ENCODE peak calls at places on chromosomes 6 and 20, in five cellular contexts. W is A549, X is left lung, Y is adrenal gland, I is hepatocyte. K is an unnamed sample.

GRCh38 chr20:52379723-52380336 is 188.3 kb upstream of the ZFP64 start:
- DNase-seq in W (peak; percentile 33), X (peak; percentile 63), Y (peak; percentile 64), I (peak; percentile 37), K (peak; percentile 31)

GRCh38 chr6:18277181-18278006 is 13.1 kb upstream of the DEK start:
- DNase-seq in W (no peak), X (peak; percentile 77), Y (no peak), I (no peak), K (no peak)

GRCh38 chr20:39623584-39624234 is 661.6 kb downstream of the DHX35 start:
- DNase-seq in W (no peak), X (no peak), Y (peak; percentile 19), I (no peak), K (no peak)

GRCh38 chr6:156686940-156687874 is 90.0 kb upstream of the ARID1B start:
- DNase-seq in W (peak; percentile 56), X (peak; percentile 95), Y (peak; percentile 92), I (peak; percentile 95), K (peak; percentile 73)

GRCh38 chr6:124441430-124441829 is 520.8 kb upstream of the RNF217 start:
- DNase-seq in W (no peak), X (no peak), Y (no peak), I (no peak), K (no peak)

GRCh38 chr6:37190159-37190535 is 20.2 kb downstream of the PIM1 start:
- DNase-seq in W (no peak), X (no peak), Y (no peak), I (no peak), K (no peak)

GRCh38 chr6:93721386-93722048 is 302.2 kb upstream of the EPHA7 start:
- DNase-seq in W (no peak), X (no peak), Y (no peak), I (peak; percentile 37), K (no peak)

GRCh38 chr6:124854338-124854922 is 107.8 kb upstream of the RNF217 start:
- DNase-seq in W (no peak), X (no peak), Y (no peak), I (no peak), K (no peak)

GRCh38 chr6:22906091-22906549 is 336.8 kb downstream of the HDGFL1 start:
- DNase-seq in W (peak; percentile 4), X (no peak), Y (no peak), I (peak; percentile 44), K (no peak)

GRCh38 chr6:141167945-141168344 is 964.8 kb upstream of the GJE1 start:
- DNase-seq in W (no peak), X (peak; percentile 72), Y (no peak), I (no peak), K (no peak)

GRCh38 chr6:164378330-164378729 is 931.1 kb downstream of the C6orf118 start:
- DNase-seq in W (no peak), X (no peak), Y (no peak), I (no peak), K (no peak)

GRCh38 chr6:164379786-164380185 is 929.6 kb downstream of the C6orf118 start:
- DNase-seq in W (no peak), X (no peak), Y (no peak), I (no peak), K (no peak)

DNA sequence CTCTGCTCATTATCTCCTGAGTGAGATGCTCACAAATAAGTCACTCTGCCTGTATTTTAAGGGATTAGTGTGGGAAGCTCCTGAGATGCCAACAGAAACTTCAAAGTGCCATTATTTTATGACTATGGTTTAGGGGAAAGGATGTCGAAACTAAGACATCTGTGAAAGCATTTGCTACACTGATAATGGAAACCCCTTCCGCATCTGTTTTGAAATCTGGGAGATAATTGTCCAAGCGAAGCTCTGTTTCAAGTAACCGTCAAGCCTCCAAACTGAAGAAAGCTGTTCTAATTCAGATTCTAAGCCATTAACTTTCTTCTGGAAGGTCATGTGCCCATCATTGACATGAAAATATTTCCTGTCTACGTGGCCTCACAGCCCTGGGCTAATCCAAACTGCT is 932.1 kb downstream of the C6orf118 start:
- DNase-seq in W (no peak), X (no peak), Y (no peak), I (no peak), K (no peak)
- H3K9me3 ChIP-seq in W (no peaks in the 10 kb centered on the region), X (peaks cover 16% of the 10 kb centered on the region), Y (no peaks in the 10 kb centered on the region), I (no peaks in the 10 kb centered on the region), K (no peaks in the 10 kb centered on the region)

DNA sequence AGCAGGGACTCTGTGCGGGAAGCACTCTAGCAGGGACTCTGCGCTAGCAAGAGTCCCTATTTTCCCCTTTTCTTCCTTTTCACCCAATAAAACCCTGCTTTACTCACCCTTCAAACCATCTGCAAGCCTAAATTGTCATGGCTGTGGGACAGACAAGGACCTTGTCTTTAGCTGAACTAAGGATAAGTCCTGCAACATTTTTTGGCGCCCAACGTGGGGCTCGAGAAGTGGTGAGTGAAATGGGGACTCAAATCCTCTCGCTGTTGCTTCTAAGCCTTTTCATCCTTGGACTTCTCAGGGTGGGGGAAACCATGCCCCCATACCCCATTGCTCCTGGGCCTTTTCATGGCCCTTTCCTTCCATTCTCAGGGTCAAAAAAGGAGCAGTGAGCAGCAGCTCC is 46.4 kb downstream of the IMPG1 start:
- DNase-seq in W (no peak), X (no peak), Y (no peak), I (no peak), K (no peak)
- H3K9me3 ChIP-seq in W (no peaks in the 10 kb centered on the region), X (peaks cover 76% of the 10 kb centered on the region), Y (peaks cover 27% of the 10 kb centered on the region), I (peaks cover 4% of the 10 kb centered on the region), K (no peaks in the 10 kb centered on the region)

GRCh38 chr6:49852975-49853374 is 13.4 kb downstream of the CRISP1 start:
- DNase-seq in W (no peak), X (no peak), Y (no peak), I (no peak), K (no peak)

GRCh38 chr6:49847014-49847413 is 19.3 kb downstream of the CRISP1 start:
- DNase-seq in W (no peak), X (no peak), Y (no peak), I (no peak), K (no peak)

GRCh38 chr6:49849121-49849907 is 17.0 kb downstream of the CRISP1 start:
- DNase-seq in W (peak; percentile 17), X (no peak), Y (no peak), I (peak; percentile 85), K (no peak)
- H3K9me3 ChIP-seq in W (no peaks in the 10 kb centered on the region), X (no peaks in the 10 kb centered on the region), Y (no peaks in the 10 kb centered on the region), I (no peaks in the 10 kb centered on the region), K (no peaks in the 10 kb centered on the region)

DNA sequence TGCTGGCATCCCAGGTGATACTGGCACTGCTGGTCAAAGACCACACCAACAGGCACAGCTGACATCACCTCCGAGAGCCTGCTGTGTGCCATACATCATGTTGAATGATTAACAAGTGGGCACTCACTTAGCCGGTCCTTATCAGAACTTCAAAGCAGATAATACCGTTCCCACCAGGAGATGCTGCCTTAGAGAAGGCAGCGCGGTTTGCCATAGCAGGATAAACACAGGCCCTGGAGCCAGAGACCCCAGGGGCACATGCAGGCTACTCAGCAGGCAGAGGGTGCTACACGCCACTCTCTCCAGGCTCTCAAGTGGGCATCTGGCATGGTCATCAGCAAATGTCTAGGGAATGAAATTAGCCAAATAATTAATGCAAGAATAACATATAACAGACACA is 86.5 kb upstream of the CST7 start:
- DNase-seq in W (no peak), X (no peak), Y (no peak), I (no peak), K (no peak)
- H3K9me3 ChIP-seq in W (peaks cover 21% of the 10 kb centered on the region), X (peaks cover 24% of the 10 kb centered on the region), Y (no peaks in the 10 kb centered on the region), I (no peaks in the 10 kb centered on the region), K (no peaks in the 10 kb centered on the region)